ENCODE peak calls at places on chromosomes 7 and 10, in eight cellular contexts. One of them, this sample, is unnamed.

GRCh38 chr10:90197766-90198165 is 496.4 kb downstream of the KIF20B start:
- DNase-seq in ovary: no peak
- DNase-seq in tibial nerve: no peak
- DNase-seq in cardiac muscle cell: peak; percentile 43
- DNase-seq in mucosa of descending colon: no peak
- DNase-seq in tibial artery: no peak
- DNase-seq in Panc1: no peak
- DNase-seq in psoas muscle: no peak
- DNase-seq in this sample: no peak

GRCh38 chr7:152383341-152384234 is 52.2 kb downstream of the KMT2C start:
- DNase-seq in ovary: no peak
- DNase-seq in tibial nerve: no peak
- DNase-seq in cardiac muscle cell: peak; percentile 88
- DNase-seq in mucosa of descending colon: no peak
- DNase-seq in tibial artery: no peak
- DNase-seq in Panc1: no peak
- DNase-seq in psoas muscle: no peak
- DNase-seq in this sample: no peak

GRCh38 chr7:130205084-130205947 is at the start of gene TMEM209:
- DNase-seq in ovary: peak; percentile 97
- DNase-seq in tibial nerve: peak; percentile 91
- DNase-seq in cardiac muscle cell: peak; percentile 99
- DNase-seq in mucosa of descending colon: peak; percentile 96
- DNase-seq in tibial artery: peak; percentile 96
- DNase-seq in Panc1: peak; percentile 87
- DNase-seq in psoas muscle: peak; percentile 94
- DNase-seq in this sample: peak; percentile 94

GRCh38 chr10:24419067-24419466 is 210.1 kb downstream of the KIAA1217 start:
- DNase-seq in ovary: no peak
- DNase-seq in tibial nerve: no peak
- DNase-seq in cardiac muscle cell: no peak
- DNase-seq in mucosa of descending colon: no peak
- DNase-seq in tibial artery: no peak
- DNase-seq in Panc1: no peak
- DNase-seq in psoas muscle: no peak
- DNase-seq in this sample: no peak

GRCh38 chr10:43846187-43846680 is 197.6 kb upstream of the ZNF32 start:
- DNase-seq in ovary: no peak
- DNase-seq in tibial nerve: no peak
- DNase-seq in cardiac muscle cell: peak; percentile 61
- DNase-seq in mucosa of descending colon: peak; percentile 52
- DNase-seq in tibial artery: no peak
- DNase-seq in Panc1: no peak
- DNase-seq in psoas muscle: no peak
- DNase-seq in this sample: peak; percentile 45

GRCh38 chr7:100483728-100484635 is at the start of gene NYAP1:
- DNase-seq in ovary: peak; percentile 85
- DNase-seq in tibial nerve: peak; percentile 48
- DNase-seq in cardiac muscle cell: peak; percentile 64
- DNase-seq in mucosa of descending colon: peak; percentile 70
- DNase-seq in tibial artery: no peak
- DNase-seq in Panc1: no peak
- DNase-seq in psoas muscle: no peak
- DNase-seq in this sample: peak; percentile 55

GRCh38 chr10:86962136-86962980 is 4.0 kb downstream of the SNCG start:
- DNase-seq in ovary: no peak
- DNase-seq in tibial nerve: no peak
- DNase-seq in cardiac muscle cell: no peak
- DNase-seq in mucosa of descending colon: peak; percentile 17
- DNase-seq in tibial artery: peak; percentile 63
- DNase-seq in Panc1: no peak
- DNase-seq in psoas muscle: no peak
- DNase-seq in this sample: no peak

GRCh38 chr10:114206902-114207301 is 27.7 kb downstream of the TDRD1 start:
- DNase-seq in ovary: no peak
- DNase-seq in tibial nerve: no peak
- DNase-seq in cardiac muscle cell: no peak
- DNase-seq in mucosa of descending colon: no peak
- DNase-seq in tibial artery: no peak
- DNase-seq in Panc1: no peak
- DNase-seq in psoas muscle: no peak
- DNase-seq in this sample: no peak

GRCh38 chr7:35253182-35253679 is 669 bp downstream of the TBX20 start:
- DNase-seq in ovary: no peak
- DNase-seq in tibial nerve: no peak
- DNase-seq in cardiac muscle cell: peak; percentile 29
- DNase-seq in mucosa of descending colon: no peak
- DNase-seq in tibial artery: no peak
- DNase-seq in Panc1: no peak
- DNase-seq in psoas muscle: no peak
- DNase-seq in this sample: no peak

GRCh38 chr10:26780793-26781601 is 79.8 kb downstream of the ABI1 start:
- DNase-seq in ovary: no peak
- DNase-seq in tibial nerve: no peak
- DNase-seq in cardiac muscle cell: peak; percentile 59
- DNase-seq in mucosa of descending colon: no peak
- DNase-seq in tibial artery: no peak
- DNase-seq in Panc1: peak; percentile 47
- DNase-seq in psoas muscle: no peak
- DNase-seq in this sample: no peak

GRCh38 chr10:104521901-104522827 is 118.9 kb upstream of the SORCS3 start:
- DNase-seq in ovary: no peak
- DNase-seq in tibial nerve: no peak
- DNase-seq in cardiac muscle cell: no peak
- DNase-seq in mucosa of descending colon: no peak
- DNase-seq in tibial artery: no peak
- DNase-seq in Panc1: no peak
- DNase-seq in psoas muscle: no peak
- DNase-seq in this sample: peak; percentile 40

GRCh38 chr10:23917251-23917908 is 291.6 kb upstream of the KIAA1217 start:
- DNase-seq in ovary: no peak
- DNase-seq in tibial nerve: no peak
- DNase-seq in cardiac muscle cell: peak; percentile 3
- DNase-seq in mucosa of descending colon: no peak
- DNase-seq in tibial artery: no peak
- DNase-seq in Panc1: no peak
- DNase-seq in psoas muscle: no peak
- DNase-seq in this sample: no peak

GRCh38 chr7:90530263-90530662 is 60.8 kb downstream of the PTTG1IP2 start:
- DNase-seq in ovary: no peak
- DNase-seq in tibial nerve: no peak
- DNase-seq in cardiac muscle cell: peak; percentile 30
- DNase-seq in mucosa of descending colon: no peak
- DNase-seq in tibial artery: no peak
- DNase-seq in Panc1: no peak
- DNase-seq in psoas muscle: no peak
- DNase-seq in this sample: no peak

GRCh38 chr7:2316578-2316977 is 2.3 kb upstream of the SNX8 start:
- DNase-seq in ovary: no peak
- DNase-seq in tibial nerve: no peak
- DNase-seq in cardiac muscle cell: peak; percentile 34
- DNase-seq in mucosa of descending colon: no peak
- DNase-seq in tibial artery: no peak
- DNase-seq in Panc1: no peak
- DNase-seq in psoas muscle: no peak
- DNase-seq in this sample: no peak

GRCh38 chr7:112173214-112173905 is 32.8 kb downstream of the DOCK4 start:
- DNase-seq in ovary: no peak
- DNase-seq in tibial nerve: no peak
- DNase-seq in cardiac muscle cell: peak; percentile 34
- DNase-seq in mucosa of descending colon: no peak
- DNase-seq in tibial artery: no peak
- DNase-seq in Panc1: no peak
- DNase-seq in psoas muscle: no peak
- DNase-seq in this sample: no peak

GRCh38 chr10:129758180-129758579 is 205.9 kb downstream of the EBF3 start:
- DNase-seq in ovary: no peak
- DNase-seq in tibial nerve: no peak
- DNase-seq in cardiac muscle cell: no peak
- DNase-seq in mucosa of descending colon: peak; percentile 2
- DNase-seq in tibial artery: peak; percentile 31
- DNase-seq in Panc1: no peak
- DNase-seq in psoas muscle: no peak
- DNase-seq in this sample: no peak

GRCh38 chr10:129760416-129760815 is 203.7 kb downstream of the EBF3 start:
- DNase-seq in ovary: no peak
- DNase-seq in tibial nerve: no peak
- DNase-seq in cardiac muscle cell: no peak
- DNase-seq in mucosa of descending colon: no peak
- DNase-seq in tibial artery: peak; percentile 23
- DNase-seq in Panc1: no peak
- DNase-seq in psoas muscle: no peak
- DNase-seq in this sample: no peak

GRCh38 chr10:129758591-129759021 is 205.5 kb downstream of the EBF3 start:
- DNase-seq in ovary: no peak
- DNase-seq in tibial nerve: no peak
- DNase-seq in cardiac muscle cell: no peak
- DNase-seq in mucosa of descending colon: no peak
- DNase-seq in tibial artery: peak; percentile 24
- DNase-seq in Panc1: no peak
- DNase-seq in psoas muscle: no peak
- DNase-seq in this sample: no peak

GRCh38 chr10:129760003-129760315 is 204.1 kb downstream of the EBF3 start:
- DNase-seq in ovary: no peak
- DNase-seq in tibial nerve: no peak
- DNase-seq in cardiac muscle cell: no peak
- DNase-seq in mucosa of descending colon: no peak
- DNase-seq in tibial artery: peak; percentile 60
- DNase-seq in Panc1: no peak
- DNase-seq in psoas muscle: no peak
- DNase-seq in this sample: no peak

GRCh38 chr10:129759214-129760002 is 204.7 kb downstream of the EBF3 start:
- DNase-seq in ovary: no peak
- DNase-seq in tibial nerve: no peak
- DNase-seq in cardiac muscle cell: no peak
- DNase-seq in mucosa of descending colon: no peak
- DNase-seq in tibial artery: peak; percentile 39
- DNase-seq in Panc1: no peak
- DNase-seq in psoas muscle: no peak
- DNase-seq in this sample: no peak
- H3K9me3 ChIP-seq in ovary: no peaks in the 10 kb centered on the region
- H3K9me3 ChIP-seq in tibial nerve: no peaks in the 10 kb centered on the region
- H3K9me3 ChIP-seq in cardiac muscle cell: no peaks in the 10 kb centered on the region
- H3K9me3 ChIP-seq in mucosa of descending colon: peaks cover 3% of the 10 kb centered on the region
- H3K9me3 ChIP-seq in tibial artery: no peaks in the 10 kb centered on the region
- H3K9me3 ChIP-seq in Panc1: no peaks in the 10 kb centered on the region
- H3K9me3 ChIP-seq in psoas muscle: no peaks in the 10 kb centered on the region
- H3K9me3 ChIP-seq in this sample: peaks cover 4% of the 10 kb centered on the region

DNA sequence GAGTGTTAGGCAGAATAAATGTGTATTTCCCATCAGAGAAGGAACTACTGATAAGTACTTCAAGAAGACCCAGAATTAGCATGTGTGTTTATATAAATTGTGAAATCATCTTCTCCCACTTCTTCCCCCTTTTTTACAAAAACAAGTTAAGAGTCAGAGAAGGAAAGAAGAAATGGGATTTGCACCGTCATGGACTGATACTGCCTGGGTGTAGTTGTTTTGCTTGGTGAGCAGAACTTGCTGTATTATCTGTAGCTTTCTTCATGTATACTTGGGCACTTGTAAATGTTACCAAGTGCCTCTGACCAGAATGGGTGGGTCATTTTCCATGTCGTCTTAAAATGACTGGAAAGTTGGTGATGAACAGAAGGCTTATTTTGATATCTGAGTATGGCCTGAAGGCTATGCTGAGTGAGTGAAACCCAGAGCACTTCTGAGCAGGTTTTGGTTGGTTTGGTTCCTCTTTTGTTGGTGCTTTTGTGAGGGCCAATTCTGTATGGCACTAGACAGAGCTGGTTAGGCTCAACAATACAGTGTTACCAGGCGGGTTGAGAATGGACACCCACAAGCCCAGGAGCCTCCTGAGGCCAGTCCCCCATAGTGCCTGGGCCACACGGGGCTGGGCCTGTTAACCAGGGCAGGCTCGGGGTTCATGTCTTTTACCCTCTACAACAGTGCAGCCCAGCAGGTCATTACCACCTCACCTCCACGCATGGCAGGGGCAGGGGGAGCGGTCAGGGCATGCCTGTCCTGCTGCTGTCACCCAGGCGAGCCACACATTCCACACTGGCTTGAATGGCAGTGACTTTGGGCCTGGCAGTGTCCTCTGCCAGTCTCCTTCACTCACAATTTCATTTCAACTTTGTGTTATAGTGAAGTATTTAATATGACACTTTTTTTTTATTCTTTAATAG is 115.1 kb downstream of the CCNY start:
- DNase-seq in ovary: no peak
- DNase-seq in tibial nerve: no peak
- DNase-seq in cardiac muscle cell: peak; percentile 59
- DNase-seq in mucosa of descending colon: no peak
- DNase-seq in tibial artery: no peak
- DNase-seq in Panc1: no peak
- DNase-seq in psoas muscle: no peak
- DNase-seq in this sample: peak; percentile 56
- H3K4me1 ChIP-seq in ovary: peaks cover 44% of the 10 kb centered on the region
- H3K4me1 ChIP-seq in tibial nerve: peaks cover 100% of the 10 kb centered on the region
- H3K4me1 ChIP-seq in cardiac muscle cell: peaks cover 24% of the 10 kb centered on the region
- H3K4me1 ChIP-seq in mucosa of descending colon: peaks cover 25% of the 10 kb centered on the region
- H3K4me1 ChIP-seq in tibial artery: peaks cover 84% of the 10 kb centered on the region
- H3K4me1 ChIP-seq in Panc1: peaks cover 14% of the 10 kb centered on the region
- H3K4me1 ChIP-seq in psoas muscle: peaks cover 79% of the 10 kb centered on the region
- H3K4me1 ChIP-seq in this sample: peaks cover 100% of the 10 kb centered on the region

GRCh38 chr7:121504478-121504877 is 108.4 kb upstream of the FAM3C start:
- DNase-seq in ovary: no peak
- DNase-seq in tibial nerve: no peak
- DNase-seq in cardiac muscle cell: peak; percentile 88
- DNase-seq in mucosa of descending colon: no peak
- DNase-seq in tibial artery: no peak
- DNase-seq in Panc1: no peak
- DNase-seq in psoas muscle: no peak
- DNase-seq in this sample: no peak
- H3K9me3 ChIP-seq in ovary: no peaks in the 10 kb centered on the region
- H3K9me3 ChIP-seq in tibial nerve: no peaks in the 10 kb centered on the region
- H3K9me3 ChIP-seq in cardiac muscle cell: peaks cover 4% of the 10 kb centered on the region
- H3K9me3 ChIP-seq in mucosa of descending colon: peaks cover 18% of the 10 kb centered on the region
- H3K9me3 ChIP-seq in tibial artery: no peaks in the 10 kb centered on the region
- H3K9me3 ChIP-seq in Panc1: peaks cover 25% of the 10 kb centered on the region
- H3K9me3 ChIP-seq in psoas muscle: no peaks in the 10 kb centered on the region
- H3K9me3 ChIP-seq in this sample: peaks cover 35% of the 10 kb centered on the region

GRCh38 chr10:93436577-93436976 is 45.6 kb downstream of the MYOF start:
- DNase-seq in ovary: peak; percentile 64
- DNase-seq in tibial nerve: peak; percentile 69
- DNase-seq in cardiac muscle cell: peak; percentile 97
- DNase-seq in mucosa of descending colon: no peak
- DNase-seq in tibial artery: peak; percentile 87
- DNase-seq in Panc1: no peak
- DNase-seq in psoas muscle: peak; percentile 46
- DNase-seq in this sample: no peak

GRCh38 chr10:93437000-93437945 is 44.9 kb downstream of the MYOF start:
- DNase-seq in ovary: peak; percentile 81
- DNase-seq in tibial nerve: peak; percentile 83
- DNase-seq in cardiac muscle cell: peak; percentile 99
- DNase-seq in mucosa of descending colon: no peak
- DNase-seq in tibial artery: peak; percentile 94
- DNase-seq in Panc1: peak; percentile 96
- DNase-seq in psoas muscle: peak; percentile 69
- DNase-seq in this sample: peak; percentile 69

GRCh38 chr10:93438796-93439253 is 43.3 kb downstream of the MYOF start:
- DNase-seq in ovary: peak; percentile 46
- DNase-seq in tibial nerve: no peak
- DNase-seq in cardiac muscle cell: peak; percentile 48
- DNase-seq in mucosa of descending colon: no peak
- DNase-seq in tibial artery: no peak
- DNase-seq in Panc1: no peak
- DNase-seq in psoas muscle: no peak
- DNase-seq in this sample: no peak

GRCh38 chr10:93437946-93438795 is 44.0 kb downstream of the MYOF start:
- DNase-seq in ovary: peak; percentile 47
- DNase-seq in tibial nerve: no peak
- DNase-seq in cardiac muscle cell: peak; percentile 66
- DNase-seq in mucosa of descending colon: no peak
- DNase-seq in tibial artery: no peak
- DNase-seq in Panc1: no peak
- DNase-seq in psoas muscle: no peak
- DNase-seq in this sample: no peak

GRCh38 chr10:93440591-93441012 is 41.5 kb downstream of the MYOF start:
- DNase-seq in ovary: no peak
- DNase-seq in tibial nerve: peak; percentile 57
- DNase-seq in cardiac muscle cell: no peak
- DNase-seq in mucosa of descending colon: no peak
- DNase-seq in tibial artery: no peak
- DNase-seq in Panc1: no peak
- DNase-seq in psoas muscle: no peak
- DNase-seq in this sample: no peak
- H3K4me1 ChIP-seq in ovary: peaks cover 21% of the 10 kb centered on the region
- H3K4me1 ChIP-seq in tibial nerve: peaks cover 82% of the 10 kb centered on the region
- H3K4me1 ChIP-seq in cardiac muscle cell: peaks cover 49% of the 10 kb centered on the region
- H3K4me1 ChIP-seq in mucosa of descending colon: peaks cover 34% of the 10 kb centered on the region
- H3K4me1 ChIP-seq in tibial artery: peaks cover 73% of the 10 kb centered on the region
- H3K4me1 ChIP-seq in Panc1: peaks cover 97% of the 10 kb centered on the region
- H3K4me1 ChIP-seq in psoas muscle: peaks cover 22% of the 10 kb centered on the region
- H3K4me1 ChIP-seq in this sample: peaks cover 74% of the 10 kb centered on the region